ENCODE peak calls at places on chromosomes 4 and X, in nine cellular contexts. H is cardiac muscle cell, U is brain microvascular endothelial cell, D is A549, V is left lung, Q is SK-N-SH, E is tibial artery, N is HepG2, O is PC-3. F is an unnamed sample.

GRCh38 chrX:46957299-46957698 is 45.1 kb downstream of the JADE3 start:
- DNase-seq in H (no peak), U (no peak), D (no peak), V (no peak), Q (no peak), E (no peak), N (no peak), O (peak; percentile 34), F (no peak)

GRCh38 chrX:67734111-67734753 is 190.4 kb downstream of the AR start:
- DNase-seq in H (no peak), U (no peak), D (no peak), V (no peak), Q (no peak), E (no peak), N (no peak), O (no peak), F (no peak)

GRCh38 chrX:47936224-47936939 is 67.4 kb downstream of the ZNF182 start:
- DNase-seq in H (peak; percentile 49), U (no peak), D (no peak), V (no peak), Q (no peak), E (no peak), N (no peak), O (no peak), F (no peak)

GRCh38 chr4:143728171-143728570 is 27.7 kb upstream of the FREM3 start:
- DNase-seq in H (no peak), U (peak; percentile 85), D (no peak), V (no peak), Q (no peak), E (no peak), N (no peak), O (no peak), F (no peak)

GRCh38 chrX:139823806-139824205 is 109.0 kb downstream of the ATP11C start:
- DNase-seq in H (no peak), U (peak; percentile 31), D (no peak), V (no peak), Q (no peak), E (peak; percentile 68), N (no peak), O (peak; percentile 47), F (no peak)

GRCh38 chr4:167100120-167100519 is 134.2 kb downstream of the SPOCK3 start:
- DNase-seq in H (peak; percentile 35), U (peak; percentile 3), D (no peak), V (no peak), Q (no peak), E (no peak), N (peak; percentile 1), O (peak; percentile 73), F (no peak)

GRCh38 chr4:163948920-163949455 is 454.5 kb downstream of the TMA16 start:
- DNase-seq in H (no peak), U (no peak), D (no peak), V (no peak), Q (no peak), E (no peak), N (no peak), O (no peak), F (no peak)

GRCh38 chr4:125115941-125116340 is 198.8 kb upstream of the FAT4 start:
- DNase-seq in H (no peak), U (peak; percentile 88), D (peak; percentile 2), V (no peak), Q (no peak), E (no peak), N (no peak), O (peak; percentile 84), F (no peak)

GRCh38 chrX:31546130-31546529 is 474.3 kb upstream of the FTHL17 start:
- DNase-seq in H (no peak), U (peak; percentile 78), D (no peak), V (no peak), Q (no peak), E (peak; percentile 58), N (no peak), O (no peak), F (peak; percentile 35)

GRCh38 chr4:73257995-73258667 is 467 bp downstream of the ANKRD17 start:
- DNase-seq in H (peak; percentile 60), U (peak; percentile 2), D (peak; percentile 8), V (peak; percentile 33), Q (peak; percentile 57), E (peak; percentile 71), N (peak; percentile 53), O (peak; percentile 35), F (no peak)

GRCh38 chrX:121863976-121864375 is 816.6 kb downstream of the GLUD2 start:
- DNase-seq in H (no peak), U (no peak), D (no peak), V (no peak), Q (no peak), E (no peak), N (no peak), O (no peak), F (no peak)

GRCh38 chr4:185254434-185254833 is 45.0 kb downstream of the SNX25 start:
- DNase-seq in H (no peak), U (peak; percentile 72), D (no peak), V (no peak), Q (no peak), E (no peak), N (peak; percentile 58), O (no peak), F (no peak)

GRCh38 chr4:45693746-45694145 is 430.1 kb downstream of the GABRG1 start:
- DNase-seq in H (peak; percentile 69), U (no peak), D (no peak), V (peak; percentile 32), Q (no peak), E (no peak), N (peak; percentile 0), O (no peak), F (no peak)

GRCh38 chr4:53711916-53712315 is 120.6 kb upstream of the LNX1 start:
- DNase-seq in H (no peak), U (no peak), D (no peak), V (no peak), Q (no peak), E (no peak), N (no peak), O (no peak), F (no peak)

GRCh38 chr4:101291198-101291597 is 56.1 kb downstream of the PPP3CA start:
- DNase-seq in H (no peak), U (no peak), D (no peak), V (no peak), Q (no peak), E (no peak), N (no peak), O (no peak), F (no peak)

GRCh38 chr4:7658297-7659204 is 223.8 kb upstream of the PSAPL1 start:
- DNase-seq in H (no peak), U (peak; percentile 31), D (no peak), V (no peak), Q (no peak), E (no peak), N (peak; percentile 20), O (no peak), F (no peak)

GRCh38 chr4:77819409-77819835 is 254 bp upstream of the CNOT6L start:
- DNase-seq in H (peak; percentile 61), U (no peak), D (no peak), V (no peak), Q (peak; percentile 73), E (peak; percentile 68), N (no peak), O (no peak), F (no peak)

GRCh38 chr4:78766650-78767049 is 9.5 kb upstream of the BMP2K start:
- DNase-seq in H (no peak), U (no peak), D (no peak), V (no peak), Q (no peak), E (no peak), N (no peak), O (no peak), F (no peak)

GRCh38 chrX:153922932-153923857 is 2.9 kb downstream of the ARHGAP4 start:
- DNase-seq in H (no peak), U (no peak), D (peak; percentile 69), V (peak; percentile 70), Q (peak; percentile 90), E (peak; percentile 83), N (no peak), O (peak; percentile 65), F (peak; percentile 66)

GRCh38 chrX:107684956-107685385 is 56.7 kb downstream of the PRPS1 start:
- DNase-seq in H (peak; percentile 55), U (peak; percentile 30), D (no peak), V (peak; percentile 91), Q (no peak), E (peak; percentile 86), N (no peak), O (no peak), F (no peak)

DNA sequence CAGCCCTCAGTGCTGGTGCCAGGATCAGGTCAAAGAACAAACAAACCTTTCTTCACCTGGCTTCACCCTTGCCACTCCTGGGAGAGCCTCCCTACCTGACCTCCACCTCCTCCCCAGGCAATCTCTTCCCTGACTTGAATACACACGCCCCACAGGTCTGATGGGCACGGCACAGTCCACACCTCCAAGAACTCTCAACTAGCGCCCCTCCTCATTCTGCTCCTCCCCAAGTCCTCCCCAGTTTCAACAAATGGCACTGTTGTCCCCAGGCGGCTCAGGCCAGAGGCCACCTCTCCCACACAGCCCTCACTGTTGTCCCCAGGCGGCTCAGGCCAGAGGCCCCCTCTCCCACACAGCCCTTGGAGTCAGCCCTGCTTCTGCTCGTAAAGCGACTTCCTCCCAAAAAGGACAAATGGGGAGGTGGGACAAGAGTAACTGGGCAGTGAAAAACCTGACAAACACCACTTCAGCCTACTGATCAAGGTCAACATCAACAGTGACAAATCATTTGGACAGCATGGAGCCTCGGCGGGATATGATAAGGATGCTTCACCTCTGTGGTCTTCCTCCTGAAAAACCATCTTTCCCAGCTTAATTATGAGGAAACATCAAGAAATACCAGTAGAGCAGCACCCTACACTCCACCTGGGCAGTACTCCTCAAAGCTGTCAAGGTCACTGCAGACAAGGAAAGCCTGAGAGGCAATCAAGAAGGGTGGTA is 2.9 kb downstream of the LETM1 start:
- DNase-seq in H (no peak), U (no peak), D (no peak), V (no peak), Q (no peak), E (no peak), N (no peak), O (no peak), F (no peak)
- H3K27ac ChIP-seq in H (no peak overlapping the region), U (no peak overlapping the region), D (no peak overlapping the region), V (no peak overlapping the region), Q (no peak overlapping the region), E (no peak overlapping the region), N (peak overlapping the region; percentile 8), O (no peak overlapping the region), F (no peak overlapping the region)

GRCh38 chrX:150972450-150972849 is 10.7 kb upstream of the HMGB3 start:
- DNase-seq in H (no peak), U (no peak), D (no peak), V (no peak), Q (no peak), E (no peak), N (no peak), O (no peak), F (no peak)
- H3K4me3 ChIP-seq in H (no peak overlapping the region), U (no peak overlapping the region), D (no peak overlapping the region), V (no peak overlapping the region), Q (no peak overlapping the region), E (no peak overlapping the region), N (no peak overlapping the region), O (no peak overlapping the region), F (no peak overlapping the region)

GRCh38 chr4:75514131-75514948 is at the start of the genes RCHY1 and THAP6:
- DNase-seq in H (peak; percentile 99), U (peak; percentile 94), D (peak; percentile 67), V (peak; percentile 97), Q (peak; percentile 90), E (peak; percentile 97), N (peak; percentile 96), O (peak; percentile 94), F (peak; percentile 96)
- TF ChIP-seq CTCF in H (no peak), U (peak; percentile 19), D (no peak), V (no peak), Q (no peak), E (no peak), N (peak; percentile 13), O (no peak), F (peak; percentile 30)

GRCh38 chrX:42948723-42949122 is 170.8 kb upstream of the PPP1R2C start:
- DNase-seq in H (no peak), U (no peak), D (no peak), V (no peak), Q (no peak), E (no peak), N (no peak), O (no peak), F (no peak)
- H3K27ac ChIP-seq in H (no peak overlapping the region), U (no peak overlapping the region), D (no peak overlapping the region), V (no peak overlapping the region), Q (no peak overlapping the region), E (no peak overlapping the region), N (no peak overlapping the region), O (no peak overlapping the region), F (no peak overlapping the region)